ENCODE peak calls at places on chromosomes 11 and 22, in five cellular contexts. One of them, this sample, is unnamed. For H3K4me1, the result is how much of the 10 kb centered on the place peaks cover.

GRCh38 chr22:27952091-27952490 is 33.0 kb upstream of the PITPNB start:
- DNase-seq in tibial nerve: no peak
- DNase-seq in HepG2: no peak
- DNase-seq in ovary: no peak
- DNase-seq in A549: no peak
- DNase-seq in this sample: no peak

GRCh38 chr11:43992834-43993637 is 50.6 kb downstream of the C11orf96 start:
- DNase-seq in tibial nerve: no peak
- DNase-seq in HepG2: no peak
- DNase-seq in ovary: peak
- DNase-seq in A549: no peak
- DNase-seq in this sample: no peak

GRCh38 chr22:27274770-27275449 is 526.6 kb downstream of the MN1 start:
- DNase-seq in tibial nerve: no peak
- DNase-seq in HepG2: no peak
- DNase-seq in ovary: no peak
- DNase-seq in A549: no peak
- DNase-seq in this sample: no peak

GRCh38 chr11:95831198-95831883 is 41.0 kb downstream of the CEP57 start:
- DNase-seq in tibial nerve: no peak
- DNase-seq in HepG2: no peak
- DNase-seq in ovary: no peak
- DNase-seq in A549: no peak
- DNase-seq in this sample: no peak

GRCh38 chr11:27870985-27871485 is 170.8 kb upstream of the BDNF start:
- DNase-seq in tibial nerve: no peak
- DNase-seq in HepG2: no peak
- DNase-seq in ovary: no peak
- DNase-seq in A549: no peak
- DNase-seq in this sample: no peak

GRCh38 chr22:23031795-23032194 is 38.5 kb upstream of the GNAZ start:
- DNase-seq in tibial nerve: no peak
- DNase-seq in HepG2: no peak
- DNase-seq in ovary: no peak
- DNase-seq in A549: no peak
- DNase-seq in this sample: no peak

GRCh38 chr22:43681724-43682360 is 130.3 kb downstream of the EFCAB6 start:
- DNase-seq in tibial nerve: no peak
- DNase-seq in HepG2: no peak
- DNase-seq in ovary: no peak
- DNase-seq in A549: no peak
- DNase-seq in this sample: no peak

GRCh38 chr22:20794132-20794990 is 20.4 kb downstream of the SERPIND1 start:
- DNase-seq in tibial nerve: no peak
- DNase-seq in HepG2: no peak
- DNase-seq in ovary: no peak
- DNase-seq in A549: no peak
- DNase-seq in this sample: no peak

GRCh38 chr22:24128631-24129601 is 52.4 kb upstream of the SUSD2 start:
- DNase-seq in tibial nerve: no peak
- DNase-seq in HepG2: no peak
- DNase-seq in ovary: no peak
- DNase-seq in A549: no peak
- DNase-seq in this sample: no peak

GRCh38 chr11:16782226-16782919 is 43.9 kb downstream of the C11orf58 start:
- DNase-seq in tibial nerve: no peak
- DNase-seq in HepG2: no peak
- DNase-seq in ovary: no peak
- DNase-seq in A549: no peak
- DNase-seq in this sample: no peak

GRCh38 chr11:86740628-86741488 is 59.5 kb upstream of the PRSS23 start:
- DNase-seq in tibial nerve: peak
- DNase-seq in HepG2: peak
- DNase-seq in ovary: peak
- DNase-seq in A549: peak
- DNase-seq in this sample: peak
- TF ChIP-seq EP300 in tibial nerve: no peak
- TF ChIP-seq EP300 in HepG2: peak
- TF ChIP-seq EP300 in ovary: no peak
- TF ChIP-seq EP300 in A549: peak
- TF ChIP-seq EP300 in this sample: no peak

GRCh38 chr22:39525658-39525975 is 5.3 kb downstream of the ATF4 start:
- DNase-seq in tibial nerve: no peak
- DNase-seq in HepG2: no peak
- DNase-seq in ovary: no peak
- DNase-seq in A549: no peak
- DNase-seq in this sample: no peak
- H3K4me1 ChIP-seq in tibial nerve: half or more
- H3K4me1 ChIP-seq in HepG2: half or more
- H3K4me1 ChIP-seq in ovary: under half
- H3K4me1 ChIP-seq in A549: under half
- H3K4me1 ChIP-seq in this sample: half or more

DNA sequence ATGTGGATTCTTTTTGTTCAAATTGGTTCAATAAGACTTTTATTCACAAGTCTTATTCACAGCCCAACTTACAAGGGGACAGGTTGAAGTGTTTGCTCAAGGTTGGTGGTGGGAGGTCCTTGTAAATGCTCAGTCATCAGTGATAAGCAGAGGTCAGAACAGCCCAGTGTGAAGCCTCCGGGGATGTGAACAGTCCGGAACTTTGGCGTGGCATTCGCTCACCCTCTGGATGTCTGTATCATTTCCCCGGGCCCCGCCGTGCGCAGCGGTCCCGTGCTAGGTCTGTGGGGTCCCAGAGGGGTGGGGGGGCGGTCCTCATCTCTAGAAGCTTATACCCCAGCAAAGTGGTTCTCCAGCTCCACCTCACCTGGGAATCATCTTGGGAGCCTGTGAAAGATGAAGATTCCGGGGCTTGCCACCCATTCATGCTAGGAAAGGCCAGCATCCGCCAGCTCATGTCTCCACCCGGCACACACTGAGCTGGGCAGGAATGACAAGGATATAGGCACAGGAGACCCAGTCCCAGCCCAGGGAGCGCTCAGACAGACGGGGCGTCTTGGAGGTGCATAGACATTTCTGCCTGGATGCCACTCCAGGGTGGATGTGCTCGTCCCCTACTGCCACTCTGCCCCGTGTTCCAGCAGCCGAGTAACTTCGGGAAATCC is 327.5 kb downstream of the TBC1D22A start:
- DNase-seq in tibial nerve: no peak
- DNase-seq in HepG2: no peak
- DNase-seq in ovary: no peak
- DNase-seq in A549: no peak
- DNase-seq in this sample: no peak
- H3K4me3 ChIP-seq in tibial nerve: no peak
- H3K4me3 ChIP-seq in HepG2: no peak
- H3K4me3 ChIP-seq in ovary: no peak
- H3K4me3 ChIP-seq in A549: no peak
- H3K4me3 ChIP-seq in this sample: peak

GRCh38 chr11:83051760-83052671 is 19.7 kb downstream of the RAB30 start:
- DNase-seq in tibial nerve: no peak
- DNase-seq in HepG2: no peak
- DNase-seq in ovary: peak
- DNase-seq in A549: no peak
- DNase-seq in this sample: no peak
- TF ChIP-seq EP300 in tibial nerve: no peak
- TF ChIP-seq EP300 in HepG2: no peak
- TF ChIP-seq EP300 in ovary: peak
- TF ChIP-seq EP300 in A549: no peak
- TF ChIP-seq EP300 in this sample: peak

GRCh38 chr11:129720156-129720555 is 95.5 kb upstream of the TMEM45B start:
- DNase-seq in tibial nerve: no peak
- DNase-seq in HepG2: no peak
- DNase-seq in ovary: no peak
- DNase-seq in A549: no peak
- DNase-seq in this sample: no peak
- H3K4me1 ChIP-seq in tibial nerve: under half
- H3K4me1 ChIP-seq in HepG2: under half
- H3K4me1 ChIP-seq in ovary: under half
- H3K4me1 ChIP-seq in A549: under half
- H3K4me1 ChIP-seq in this sample: under half

GRCh38 chr11:65526744-65527143 is 1.9 kb downstream of the SCYL1 start:
- DNase-seq in tibial nerve: no peak
- DNase-seq in HepG2: no peak
- DNase-seq in ovary: no peak
- DNase-seq in A549: no peak
- DNase-seq in this sample: no peak
- H3K4me3 ChIP-seq in tibial nerve: no peak
- H3K4me3 ChIP-seq in HepG2: no peak
- H3K4me3 ChIP-seq in ovary: no peak
- H3K4me3 ChIP-seq in A549: no peak
- H3K4me3 ChIP-seq in this sample: no peak